ENCODE peak calls at places on chromosome 5, in nine cellular contexts. S, O, F, E, C, I, V, Y and J are unnamed samples.

GRCh38 chr5:132822650-132823480 is 7.6 kb downstream of the SHROOM1 start:
- DNase-seq in E (no peak), S (no peak), V (no peak), O (no peak), C (peak), Y (peak), I (peak), F (no peak), J (no peak)

GRCh38 chr5:146766013-146766412 is 112.5 kb downstream of the PPP2R2B start:
- DNase-seq in E (no peak), I (no peak), C (no peak), F (no peak), Y (no peak), V (no peak), S (peak), O (no peak), J (no peak)

GRCh38 chr5:157004893-157005551 is 42.0 kb upstream of the TIMD4 start:
- DNase-seq in F (no peak), C (peak), S (peak), O (no peak), V (no peak), Y (no peak), I (no peak), E (no peak), J (no peak)

GRCh38 chr5:8831854-8832253 is 714.0 kb downstream of the SEMA5A start:
- DNase-seq in I (no peak), O (no peak), E (no peak), C (peak), V (no peak), S (peak), F (no peak), Y (no peak), J (no peak)

GRCh38 chr5:135714126-135714894 is 120.2 kb upstream of the SLC25A48 start:
- DNase-seq in I (no peak), O (no peak), S (peak), E (no peak), F (peak), Y (no peak), C (peak), V (no peak), J (no peak)

GRCh38 chr5:127290019-127290945 is at the start of gene MEGF10:
- DNase-seq in C (peak), O (no peak), E (peak), I (peak), F (no peak), S (peak), Y (peak), V (no peak), J (peak)

GRCh38 chr5:115946655-115947054 is 15.6 kb upstream of the LVRN start:
- DNase-seq in Y (no peak), E (peak), C (peak), F (no peak), O (no peak), I (no peak), S (peak), V (no peak), J (no peak)

GRCh38 chr5:110923971-110924370 is 147.5 kb upstream of the TSLP start:
- DNase-seq in S (no peak), O (no peak), Y (no peak), E (no peak), V (no peak), F (no peak), I (no peak), C (no peak), J (no peak)

GRCh38 chr5:145951071-145951470 is 14.7 kb downstream of the SH3RF2 start:
- DNase-seq in C (no peak), F (no peak), V (no peak), O (no peak), E (no peak), S (no peak), I (no peak), Y (no peak), J (no peak)

GRCh38 chr5:59648949-59649921 is 244.3 kb downstream of the PDE4D start:
- DNase-seq in S (no peak), C (peak), F (peak), O (no peak), I (peak), V (no peak), Y (no peak), E (no peak), J (no peak)

GRCh38 chr5:140402258-140403074 is 833 bp downstream of the ANKHD1 start:
- DNase-seq in I (peak), F (peak), E (peak), O (peak), V (peak), S (peak), C (peak), Y (peak), J (peak)